ENCODE peak calls at places on chromosome 22, in nine cellular contexts. H is heart right ventricle, Q is A549, A is AG09309, E is bronchial epithelial cell, G is kidney, N is cardiac muscle cell, L is psoas muscle, F is stomach. R is an unnamed sample.

GRCh38 chr22:46069518-46070214 is 80.7 kb upstream of the PPARA start:
- DNase-seq in N (no peak), L (peak; percentile 91), H (peak; percentile 90), F (peak; percentile 84), G (no peak), Q (no peak), E (peak; percentile 85), A (peak; percentile 87), R (peak; percentile 78)

GRCh38 chr22:47474895-47475294 is 712.4 kb downstream of the TBC1D22A start:
- DNase-seq in F (no peak), G (no peak), A (no peak), E (no peak), N (no peak), Q (no peak), H (no peak), L (no peak), R (no peak)

GRCh38 chr22:32411388-32411787 is 659 bp downstream of the RTCB start:
- DNase-seq in F (no peak), A (no peak), Q (no peak), N (no peak), G (no peak), H (no peak), E (peak; percentile 74), L (no peak), R (no peak)

GRCh38 chr22:29393019-29393608 is 4.7 kb upstream of the AP1B1 start:
- DNase-seq in L (no peak), F (no peak), E (no peak), G (no peak), Q (no peak), H (no peak), A (no peak), N (no peak), R (no peak)

GRCh38 chr22:23281053-23281405 is 100.7 kb downstream of the BCR start:
- DNase-seq in A (no peak), Q (no peak), E (no peak), L (no peak), N (no peak), G (no peak), F (no peak), H (no peak), R (no peak)

GRCh38 chr22:39664485-39665200 is 94.1 kb downstream of the CACNA1I start:
- DNase-seq in N (peak; percentile 69), F (no peak), L (no peak), E (no peak), A (no peak), H (no peak), Q (no peak), G (no peak), R (no peak)

GRCh38 chr22:27669798-27670599 is 131.6 kb downstream of the MN1 start:
- DNase-seq in H (no peak), F (no peak), Q (no peak), E (no peak), G (no peak), L (peak; percentile 44), A (no peak), N (no peak), R (no peak)

GRCh38 chr22:28282346-28282745 is 363.3 kb upstream of the PITPNB start:
- DNase-seq in Q (no peak), E (no peak), N (no peak), G (no peak), H (no peak), L (no peak), F (no peak), A (peak; percentile 44), R (peak; percentile 10)

GRCh38 chr22:27242474-27242873 is 559.1 kb downstream of the MN1 start:
- DNase-seq in L (no peak), H (no peak), F (no peak), E (no peak), G (no peak), A (no peak), Q (no peak), N (no peak), R (no peak)

GRCh38 chr22:22487869-22488597 is 20.5 kb downstream of the ZNF280B start:
- DNase-seq in F (no peak), L (no peak), A (no peak), E (no peak), N (no peak), H (no peak), Q (no peak), G (no peak), R (no peak)

GRCh38 chr22:30538280-30538679 is 8.3 kb downstream of the SEC14L6 start:
- DNase-seq in H (no peak), A (no peak), G (no peak), E (peak; percentile 70), F (no peak), N (no peak), Q (no peak), L (no peak), R (no peak)

GRCh38 chr22:22915670-22916035 is 28.0 kb downstream of the IGLL5 start:
- DNase-seq in Q (no peak), A (no peak), H (no peak), G (peak; percentile 29), E (no peak), L (no peak), F (no peak), N (no peak), R (no peak)

GRCh38 chr22:42343551-42344081 is 73.2 kb upstream of the TCF20 start:
- DNase-seq in E (no peak), H (no peak), Q (no peak), L (no peak), G (no peak), F (no peak), A (no peak), N (peak; percentile 78), R (no peak)

GRCh38 chr22:42341779-42342178 is 71.3 kb upstream of the TCF20 start:
- DNase-seq in H (no peak), A (no peak), N (no peak), F (no peak), G (no peak), L (no peak), E (no peak), Q (no peak), R (no peak)

GRCh38 chr22:42340695-42341383 is 70.4 kb upstream of the TCF20 start:
- DNase-seq in F (no peak), A (no peak), H (no peak), E (no peak), N (peak; percentile 52), G (no peak), L (no peak), Q (no peak), R (no peak)

GRCh38 chr22:42343136-42343484 is 72.7 kb upstream of the TCF20 start:
- DNase-seq in A (no peak), G (no peak), F (no peak), L (no peak), N (peak; percentile 30), Q (no peak), H (no peak), E (no peak), R (no peak)

GRCh38 chr22:42342426-42343135 is 72.1 kb upstream of the TCF20 start:
- DNase-seq in Q (no peak), N (no peak), E (no peak), G (no peak), A (no peak), F (no peak), H (no peak), L (no peak), R (no peak)
- H3K4me3 ChIP-seq in Q (peak overlapping the region; percentile 71), N (peak overlapping the region; percentile 37), E (no peak overlapping the region), G (no peak overlapping the region), A (peak overlapping the region; percentile 47), F (peak overlapping the region; percentile 49), H (peak overlapping the region; percentile 46), L (peak overlapping the region; percentile 59), R (peak overlapping the region; percentile 53)

GRCh38 chr22:25774575-25775026 is 32.6 kb downstream of the MYO18B start:
- DNase-seq in E (no peak), A (no peak), L (no peak), Q (no peak), H (no peak), G (no peak), F (no peak), N (no peak), R (no peak)
- TF ChIP-seq CTCF in E (peak; percentile 48), A (peak; percentile 60), L (peak; percentile 8), Q (peak; percentile 26), H (no peak), G (no peak), F (no peak), N (peak; percentile 53), R (peak; percentile 55)

DNA sequence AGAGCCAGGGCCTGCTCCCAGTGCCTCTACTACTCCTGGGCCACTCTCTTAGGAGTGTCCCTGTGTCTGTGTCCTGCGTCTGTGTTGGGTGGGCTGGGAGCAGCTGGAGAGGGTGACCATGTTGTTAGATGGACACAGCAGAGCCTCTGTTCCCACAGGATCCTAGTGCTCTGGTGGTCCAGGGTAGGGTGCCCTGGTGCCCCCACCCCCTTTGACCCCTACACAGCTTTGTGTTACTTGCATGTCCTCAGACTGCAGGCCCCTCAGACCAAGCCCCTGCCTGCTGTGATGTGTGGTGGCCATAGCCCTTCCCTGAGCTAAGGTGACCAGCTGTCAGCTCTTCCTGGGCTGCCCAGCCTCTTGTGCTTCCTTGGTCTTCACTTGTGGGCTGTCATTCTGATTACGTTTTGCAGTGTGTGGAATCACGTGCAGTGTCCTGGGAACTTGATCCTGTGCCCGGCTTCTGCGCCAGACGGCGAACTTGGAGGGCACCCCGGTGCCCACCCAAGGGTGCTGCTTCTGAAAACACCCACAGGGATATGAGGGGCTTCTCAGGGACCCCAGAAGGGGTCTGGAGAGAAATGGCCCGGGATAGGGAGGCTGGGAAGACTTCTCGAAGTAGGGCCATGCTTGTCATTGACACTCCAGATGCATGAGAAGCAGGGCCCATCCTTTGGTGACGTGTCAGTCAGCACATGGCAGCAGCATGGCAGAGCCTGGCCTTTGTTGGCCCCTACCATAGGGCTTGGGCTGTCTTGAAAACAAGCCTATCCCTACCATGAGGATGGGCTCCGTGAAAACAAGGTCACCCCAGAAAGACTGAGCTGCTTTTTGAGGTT is 1.5 kb downstream of the TANGO2 start:
- DNase-seq in F (no peak), G (peak; percentile 67), N (no peak), E (no peak), L (no peak), H (peak; percentile 30), A (no peak), Q (no peak), R (no peak)
- H3K4me3 ChIP-seq in F (peak overlapping the region; percentile 96), G (peak overlapping the region; percentile 92), N (no peak overlapping the region), E (no peak overlapping the region), L (peak overlapping the region; percentile 96), H (peak overlapping the region; percentile 98), A (peak overlapping the region; percentile 89), Q (no peak overlapping the region), R (peak overlapping the region; percentile 90)

GRCh38 chr22:48894064-48894671 is 933.5 kb downstream of the BRD1 start:
- DNase-seq in H (no peak), F (peak; percentile 21), E (no peak), G (no peak), L (no peak), Q (peak; percentile 5), N (no peak), A (no peak), R (no peak)
- TF ChIP-seq CTCF in H (no peak), F (no peak), E (no peak), G (peak; percentile 5), L (no peak), Q (no peak), N (no peak), A (no peak), R (no peak)

DNA sequence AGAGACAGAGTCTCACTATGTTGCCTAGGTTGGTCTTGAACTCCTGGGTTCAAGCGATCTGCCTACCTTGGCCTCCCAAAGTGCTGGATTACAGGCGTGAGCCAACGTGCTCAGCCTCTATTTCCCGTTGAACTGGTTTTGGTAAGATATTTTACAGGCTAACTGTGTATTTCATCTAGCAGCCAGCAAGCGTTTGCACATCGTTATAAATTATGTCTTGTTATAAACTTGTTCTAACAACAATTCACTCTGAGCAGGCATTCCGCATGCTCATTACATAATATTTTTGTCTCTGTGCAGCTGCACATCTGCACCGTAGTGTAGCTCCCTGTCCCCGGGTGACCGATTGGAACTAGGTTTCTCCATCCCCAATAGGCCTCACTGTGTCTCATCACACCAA is 47.9 kb downstream of the TST start:
- DNase-seq in Q (no peak), A (no peak), E (peak; percentile 15), L (no peak), G (no peak), H (no peak), N (no peak), F (no peak), R (no peak)
- H3K4me3 ChIP-seq in Q (no peak overlapping the region), A (no peak overlapping the region), E (no peak overlapping the region), L (no peak overlapping the region), G (no peak overlapping the region), H (no peak overlapping the region), N (no peak overlapping the region), F (no peak overlapping the region), R (no peak overlapping the region)